ENCODE peak calls at places on chromosomes 12 and 14, in seven cellular contexts. W is astrocyte of the spinal cord, R is A549, N is foreskin fibroblast, D is dorsolateral prefrontal cortex, T is A172, Q is NAMALWA. P is an unnamed sample.

GRCh38 chr12:21962236-21962635 is 21.0 kb upstream of the ABCC9 start:
- DNase-seq in N (peak; percentile 14), W (no peak), R (no peak), T (peak; percentile 23), D (no peak), Q (no peak), P (no peak)

GRCh38 chr12:38664661-38665269 is 240.6 kb downstream of the CPNE8 start:
- DNase-seq in T (peak; percentile 18), Q (peak; percentile 16), D (no peak), R (no peak), W (no peak), N (no peak), P (peak; percentile 71)

GRCh38 chr14:68322970-68323620 is 469.8 kb downstream of the ZFP36L1 start:
- DNase-seq in R (no peak), D (no peak), N (no peak), W (no peak), Q (no peak), T (no peak), P (no peak)

GRCh38 chr14:63893701-63894458 is 41.1 kb downstream of the SYNE2 start:
- DNase-seq in T (peak; percentile 7), W (peak; percentile 89), R (no peak), N (peak; percentile 56), Q (no peak), D (no peak), P (no peak)

GRCh38 chr14:68137704-68138619 is 318.4 kb downstream of the RAD51B start:
- DNase-seq in R (peak; percentile 69), W (peak; percentile 95), Q (no peak), N (peak; percentile 92), D (peak; percentile 20), T (peak; percentile 95), P (no peak)

GRCh38 chr12:39287817-39288216 is 155.1 kb downstream of the KIF21A start:
- DNase-seq in W (no peak), R (no peak), D (no peak), N (no peak), Q (no peak), T (no peak), P (no peak)

GRCh38 chr14:73896521-73896920 is 9.9 kb downstream of the ZNF410 start:
- DNase-seq in N (peak; percentile 12), W (no peak), D (no peak), R (no peak), T (no peak), Q (no peak), P (no peak)

GRCh38 chr12:51059086-51059485 is 11.0 kb downstream of the LETMD1 start:
- DNase-seq in D (no peak), R (no peak), W (no peak), T (no peak), Q (no peak), N (no peak), P (no peak)

GRCh38 chr14:38174721-38175120 is 33.0 kb upstream of the SSTR1 start:
- DNase-seq in N (no peak), T (no peak), W (no peak), R (no peak), D (no peak), Q (no peak), P (no peak)

GRCh38 chr12:124680863-124681778 is 113.7 kb upstream of the NCOR2 start:
- DNase-seq in D (no peak), R (peak; percentile 98), N (peak; percentile 94), T (peak; percentile 99), Q (no peak), W (peak; percentile 75), P (peak; percentile 88)

GRCh38 chr14:63897706-63898105 is 44.9 kb downstream of the SYNE2 start:
- DNase-seq in W (peak; percentile 61), N (no peak), D (no peak), R (no peak), Q (no peak), T (no peak), P (no peak)

GRCh38 chr12:69161835-69162234 is 77.5 kb upstream of the CPSF6 start:
- DNase-seq in Q (no peak), R (no peak), T (no peak), W (no peak), N (no peak), D (no peak), P (no peak)

GRCh38 chr12:70408004-70408790 is 42.1 kb downstream of the KCNMB4 start:
- DNase-seq in N (no peak), Q (no peak), R (no peak), D (peak; percentile 14), W (no peak), T (no peak), P (no peak)

GRCh38 chr14:23641180-23641914 is 5.2 kb downstream of the DHRS2 start:
- DNase-seq in T (no peak), R (no peak), N (no peak), Q (no peak), D (no peak), W (no peak), P (no peak)

GRCh38 chr14:62445570-62445969 is 599.7 kb downstream of the KCNH5 start:
- DNase-seq in W (no peak), Q (no peak), D (no peak), R (no peak), T (no peak), N (no peak), P (no peak)

GRCh38 chr14:56894591-56894991 is 84.3 kb upstream of the OTX2 start:
- DNase-seq in R (no peak), W (no peak), N (no peak), D (no peak), T (no peak), Q (no peak), P (no peak)

GRCh38 chr12:80769553-80770140 is 52.9 kb downstream of the MYF5 start:
- DNase-seq in T (no peak), R (no peak), D (no peak), W (no peak), N (no peak), Q (no peak), P (no peak)

GRCh38 chr12:57936513-57936883 is 4.9 kb upstream of the ATP23 start:
- DNase-seq in N (no peak), D (no peak), Q (no peak), W (no peak), T (no peak), R (no peak), P (no peak)

GRCh38 chr12:70604662-70605061 is 32.6 kb downstream of the PTPRB start:
- DNase-seq in D (no peak), W (no peak), T (no peak), R (no peak), Q (no peak), N (no peak), P (no peak)

GRCh38 chr12:97552410-97553050 is 89.9 kb downstream of the RMST start:
- DNase-seq in T (no peak), R (no peak), W (no peak), D (no peak), N (no peak), Q (no peak), P (no peak)

GRCh38 chr12:49283541-49284429 is 11.2 kb upstream of the PRPH start:
- DNase-seq in R (no peak), Q (no peak), W (no peak), T (no peak), N (no peak), D (no peak), P (no peak)

GRCh38 chr14:73723799-73724621 is 9.8 kb upstream of the PNMA1 start:
- DNase-seq in R (peak; percentile 74), D (no peak), N (peak; percentile 97), T (peak; percentile 94), W (peak; percentile 97), Q (no peak), P (peak; percentile 95)

GRCh38 chr14:54348923-54349615 is 47.7 kb upstream of the CDKN3 start:
- DNase-seq in N (peak; percentile 60), W (peak; percentile 87), T (no peak), R (no peak), Q (no peak), D (peak; percentile 22), P (no peak)

GRCh38 chr12:129097451-129097850 is 244.2 kb downstream of the GLT1D1 start:
- DNase-seq in Q (no peak), D (no peak), R (no peak), W (no peak), T (no peak), N (no peak), P (no peak)

GRCh38 chr12:57840701-57841100 is 5.8 kb downstream of the CTDSP2 start:
- DNase-seq in W (peak; percentile 47), Q (no peak), R (no peak), T (no peak), D (no peak), N (no peak), P (peak; percentile 63)

GRCh38 chr12:81468206-81468605 is 290.9 kb downstream of the PPFIA2 start:
- DNase-seq in R (no peak), D (no peak), N (no peak), W (peak; percentile 76), Q (no peak), T (peak; percentile 53), P (no peak)

GRCh38 chr14:57383125-57383524 is 7.3 kb upstream of the NAA30 start:
- DNase-seq in T (no peak), D (no peak), Q (no peak), W (no peak), R (no peak), N (no peak), P (no peak)

GRCh38 chr12:27709932-27710591 is 570 bp upstream of the MRPS35 start:
- DNase-seq in W (peak; percentile 72), N (peak; percentile 22), R (no peak), T (peak; percentile 32), D (no peak), Q (no peak), P (peak; percentile 50)

GRCh38 chr12:21848192-21848591 is 73.7 kb upstream of the KCNJ8 start:
- DNase-seq in D (no peak), T (no peak), R (no peak), W (no peak), N (no peak), Q (no peak), P (no peak)

GRCh38 chr14:63045234-63045611 is at the start of gene KCNH5:
- DNase-seq in W (peak; percentile 46), N (peak; percentile 12), Q (no peak), D (peak; percentile 43), T (no peak), R (peak; percentile 33), P (peak; percentile 42)

GRCh38 chr12:45034861-45035265 is 16.0 kb downstream of the DBX2 start:
- DNase-seq in N (no peak), T (no peak), D (no peak), W (no peak), R (no peak), Q (no peak), P (no peak)

GRCh38 chr12:94545937-94546771 is 86.5 kb upstream of the CEP83 start:
- DNase-seq in N (peak; percentile 52), D (peak; percentile 24), Q (peak; percentile 57), R (peak; percentile 70), W (peak; percentile 66), T (peak; percentile 64), P (peak; percentile 89)

GRCh38 chr14:96631621-96632362 is 129.6 kb downstream of the PAPOLA start:
- DNase-seq in T (no peak), N (no peak), Q (no peak), W (no peak), D (no peak), R (no peak), P (no peak)